ENCODE peak calls at places on chromosomes 4 and X, in eight cellular contexts. T is stimulated activated CD4-positive, alpha-beta T cell treated with anti-CD3 and anti-CD28 coated beads, TNF-alpha, amount 100 ng/mL, for 4 hours; U is T-helper 1 cell; V is D341Med; P is tibial nerve; K is uterus; W is astrocyte of the cerebellum; M is T-helper 17 cell. G is an unnamed sample.

GRCh38 chrX:119589810-119590209 is 15.4 kb downstream of the UBE2A start:
- DNase-seq in T (no peak), U (no peak), V (no peak), P (no peak), K (no peak), W (no peak), M (no peak), G (no peak)

GRCh38 chr4:140358281-140358680 is 15.2 kb upstream of the SCOC start:
- DNase-seq in T (no peak), U (no peak), V (no peak), P (no peak), K (no peak), W (no peak), M (no peak), G (no peak)

GRCh38 chrX:150512426-150512825 is 56.0 kb upstream of the MTM1 start:
- DNase-seq in T (no peak), U (no peak), V (no peak), P (no peak), K (no peak), W (no peak), M (no peak), G (no peak)

GRCh38 chrX:136768469-136769084 is 12.2 kb downstream of the ARHGEF6 start:
- DNase-seq in T (no peak), U (peak; percentile 69), V (no peak), P (no peak), K (peak; percentile 48), W (peak; percentile 88), M (peak; percentile 5), G (peak; percentile 55)

GRCh38 chr4:1579834-1580686 is 104.1 kb downstream of the FAM53A start:
- DNase-seq in T (peak; percentile 83), U (peak; percentile 90), V (peak; percentile 87), P (peak; percentile 83), K (peak; percentile 91), W (no peak), M (peak; percentile 91), G (peak; percentile 94)

GRCh38 chr4:163245044-163245443 is 78.4 kb upstream of the NAF1 start:
- DNase-seq in T (no peak), U (no peak), V (no peak), P (no peak), K (no peak), W (no peak), M (no peak), G (no peak)

GRCh38 chrX:63958134-63958865 is 173.3 kb upstream of the ARHGEF9 start:
- DNase-seq in T (no peak), U (no peak), V (no peak), P (no peak), K (no peak), W (no peak), M (no peak), G (no peak)

GRCh38 chrX:23887448-23887847 is 20.3 kb downstream of the APOO start:
- DNase-seq in T (no peak), U (no peak), V (no peak), P (no peak), K (no peak), W (no peak), M (no peak), G (no peak)

GRCh38 chrX:150547511-150548115 is 20.8 kb upstream of the MTM1 start:
- DNase-seq in T (no peak), U (no peak), V (no peak), P (peak; percentile 39), K (peak; percentile 70), W (no peak), M (no peak), G (peak; percentile 67)